ENCODE peak calls at places on chromosomes 7 and 10, in five cellular contexts. T, S, N, C and K are unnamed samples. For H3K4me1 and H3K27me3, the result is how much of the 10 kb centered on the place peaks cover.

GRCh38 chr10:22473044-22473443 is 127.7 kb downstream of the SPAG6 start:
- DNase-seq in T (no peak), S (no peak), N (no peak), C (no peak), K (no peak)

GRCh38 chr10:103852856-103853255 is 2.5 kb downstream of the SH3PXD2A start:
- DNase-seq in T (no peak), S (peak), N (no peak), C (peak), K (no peak)

GRCh38 chr7:151459726-151460473 is 20.0 kb upstream of the CRYGN start:
- DNase-seq in T (no peak), S (peak), N (peak), C (peak), K (peak)

GRCh38 chr10:2012209-2012608 is 274.9 kb upstream of the ADARB2 start:
- DNase-seq in T (no peak), S (no peak), N (no peak), C (no peak), K (no peak)

GRCh38 chr7:44331682-44332081 is 6.3 kb upstream of the CAMK2B start:
- DNase-seq in T (no peak), S (no peak), N (no peak), C (no peak), K (no peak)

GRCh38 chr7:134627109-134627774 is 19.4 kb upstream of the BPGM start:
- DNase-seq in T (no peak), S (no peak), N (no peak), C (no peak), K (no peak)

GRCh38 chr10:101292194-101293006 is 61.6 kb upstream of the BTRC start:
- DNase-seq in T (no peak), S (no peak), N (peak), C (no peak), K (no peak)

GRCh38 chr10:78852856-78853255 is 215.9 kb upstream of the ZMIZ1 start:
- DNase-seq in T (no peak), S (no peak), N (peak), C (peak), K (no peak)

GRCh38 chr10:44864042-44864436 is 47.1 kb upstream of the TMEM72 start:
- DNase-seq in T (no peak), S (peak), N (peak), C (peak), K (no peak)

GRCh38 chr7:134472572-134473242 is 13.8 kb upstream of the AKR1B1 start:
- DNase-seq in T (no peak), S (no peak), N (no peak), C (no peak), K (no peak)

GRCh38 chr7:4265056-4265455 is 417.0 kb upstream of the FOXK1 start:
- DNase-seq in T (no peak), S (no peak), N (no peak), C (no peak), K (no peak)

GRCh38 chr10:134205-134742 is 981 bp upstream of the ZMYND11 start:
- DNase-seq in T (peak), S (no peak), N (peak), C (peak), K (no peak)

GRCh38 chr10:4766449-4766848 is 59.6 kb upstream of the AKR1E2 start:
- DNase-seq in T (no peak), S (no peak), N (no peak), C (peak), K (no peak)

GRCh38 chr10:31133251-31133627 is 101.6 kb upstream of the ZNF438 start:
- DNase-seq in T (no peak), S (no peak), N (no peak), C (no peak), K (no peak)

GRCh38 chr10:133608855-133609254 is 17.7 kb downstream of the FRG2B start:
- DNase-seq in T (no peak), S (no peak), N (no peak), C (no peak), K (no peak)

GRCh38 chr10:90592903-90593302 is 264.9 kb downstream of the HTR7 start:
- DNase-seq in T (no peak), S (peak), N (peak), C (peak), K (no peak)

GRCh38 chr10:32318476-32318896 is 28.5 kb downstream of the EPC1 start:
- DNase-seq in T (no peak), S (no peak), N (no peak), C (peak), K (no peak)

GRCh38 chr7:130886438-130887135 is 152.6 kb upstream of the KLF14 start:
- DNase-seq in T (no peak), S (no peak), N (no peak), C (no peak), K (no peak)
- H3K27ac ChIP-seq in T (no peak), S (peak), N (peak), C (peak), K (no peak)

DNA sequence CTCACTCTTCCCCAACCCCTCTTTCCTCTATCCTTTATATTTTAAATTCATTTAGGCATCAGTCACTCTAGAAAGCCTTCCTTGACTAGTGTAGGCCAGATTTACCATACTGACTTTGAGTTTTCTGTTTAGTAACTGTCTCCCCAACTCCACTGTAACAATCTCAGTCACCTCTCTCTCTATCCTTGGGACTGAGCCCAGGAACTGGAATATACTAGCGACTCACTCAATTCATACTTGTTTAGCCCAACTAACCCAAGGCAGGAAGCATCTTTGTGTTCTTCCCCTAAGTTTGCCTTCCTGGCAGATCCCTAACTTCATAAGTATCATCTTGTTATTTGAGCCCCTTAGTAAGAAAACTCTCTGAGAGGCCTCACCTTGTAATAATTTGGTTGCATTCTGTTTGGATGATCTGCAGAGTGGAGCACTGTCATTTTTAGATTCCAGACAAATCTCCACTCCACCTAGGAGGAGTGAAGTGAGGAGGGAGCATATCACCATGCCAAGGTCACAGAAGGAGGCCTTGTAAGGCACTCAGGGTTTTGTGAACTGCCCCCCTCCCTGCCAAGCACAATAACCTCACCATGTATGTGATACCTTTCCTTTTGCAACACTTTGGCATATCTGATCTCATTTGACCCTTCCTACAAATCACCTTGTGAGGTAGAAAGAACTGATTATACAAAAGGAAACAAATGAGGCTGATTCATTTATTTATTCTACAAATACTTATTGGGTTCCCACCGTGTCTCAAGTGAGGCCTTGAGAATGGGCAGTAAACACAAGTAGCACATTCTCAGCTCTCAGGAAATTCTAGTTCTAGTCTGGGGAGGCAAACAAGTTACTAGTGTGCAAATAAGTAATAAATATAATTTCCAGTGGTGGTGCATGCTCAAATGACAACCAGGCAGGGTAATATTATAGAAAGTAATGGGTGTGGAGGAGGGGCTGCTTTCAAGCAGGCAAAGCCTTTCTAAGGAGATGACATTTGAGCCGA is 19.4 kb downstream of the PLCE1 start:
- DNase-seq in T (no peak), S (no peak), N (no peak), C (no peak), K (no peak)
- H3K4me1 ChIP-seq in T (under half), S (under half), N (under half), C (under half), K (under half)

DNA sequence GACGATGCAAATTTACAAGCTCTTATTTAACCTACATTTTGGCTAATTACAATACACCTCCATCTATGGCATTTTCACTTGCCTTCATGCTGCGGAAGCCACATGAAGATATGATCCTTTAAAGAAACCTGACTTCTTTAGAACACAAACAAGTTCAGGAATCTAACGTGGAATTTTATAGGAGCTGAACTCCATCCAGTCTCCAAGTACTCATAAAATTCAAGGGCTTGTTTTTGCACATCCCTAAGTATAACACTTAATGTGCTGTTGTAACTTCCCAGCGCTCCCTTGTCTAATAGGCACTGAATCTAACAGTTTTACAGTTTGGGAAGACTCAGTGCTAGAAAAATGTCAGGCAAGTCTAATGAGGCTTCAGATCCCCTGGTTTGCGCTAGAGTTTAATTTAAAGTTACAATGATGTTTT is 664.5 kb downstream of the KCNMA1 start:
- DNase-seq in T (no peak), S (no peak), N (no peak), C (no peak), K (no peak)
- H3K27me3 ChIP-seq in T (under half), S (under half), N (under half), C (under half), K (under half)

GRCh38 chr7:105532709-105533460 is 884 bp downstream of the RINT1 start:
- DNase-seq in T (no peak), S (no peak), N (no peak), C (no peak), K (no peak)

GRCh38 chr7:105530126-105530525 is 1.9 kb upstream of the RINT1 start:
- DNase-seq in T (no peak), S (no peak), N (no peak), C (no peak), K (no peak)

GRCh38 chr7:105530546-105530945 is 1.5 kb upstream of the RINT1 start:
- DNase-seq in T (no peak), S (no peak), N (no peak), C (no peak), K (no peak)

GRCh38 chr7:105531797-105532671 is at the start of gene RINT1:
- DNase-seq in T (peak), S (peak), N (peak), C (peak), K (peak)
- H3K27ac ChIP-seq in T (peak), S (peak), N (peak), C (peak), K (peak)